ENCODE peak calls at places on chromosomes 11 and 22, in four cellular contexts. One of them, this sample, is unnamed.

GRCh38 chr22:21881841-21882753 is 14.7 kb upstream of the MAPK1 start:
- DNase-seq in MM.1S: no peak
- DNase-seq in CD8-positive, alpha-beta memory T cell: no peak
- DNase-seq in SW 1271: no peak
- DNase-seq in this sample: no peak

GRCh38 chr11:114348200-114349191 is 51.8 kb downstream of the C11orf71 start:
- DNase-seq in CD8-positive, alpha-beta memory T cell: peak; percentile 21
- DNase-seq in MM.1S: peak; percentile 26
- DNase-seq in SW 1271: peak; percentile 28
- DNase-seq in this sample: peak; percentile 27

GRCh38 chr11:134760957-134761356 is 348.9 kb upstream of the B3GAT1 start:
- DNase-seq in CD8-positive, alpha-beta memory T cell: no peak
- DNase-seq in MM.1S: no peak
- DNase-seq in SW 1271: no peak
- DNase-seq in this sample: no peak

GRCh38 chr11:72232260-72233055 is 7.9 kb downstream of the INPPL1 start:
- DNase-seq in SW 1271: no peak
- DNase-seq in MM.1S: no peak
- DNase-seq in CD8-positive, alpha-beta memory T cell: no peak
- DNase-seq in this sample: no peak

GRCh38 chr11:121372671-121373429 is 79.3 kb upstream of the SORL1 start:
- DNase-seq in SW 1271: no peak
- DNase-seq in CD8-positive, alpha-beta memory T cell: no peak
- DNase-seq in MM.1S: peak; percentile 62
- DNase-seq in this sample: no peak

GRCh38 chr11:45850446-45850845 is 3.2 kb downstream of the CRY2 start:
- DNase-seq in MM.1S: no peak
- DNase-seq in CD8-positive, alpha-beta memory T cell: no peak
- DNase-seq in SW 1271: no peak
- DNase-seq in this sample: no peak

GRCh38 chr22:50587407-50587806 is 4.8 kb upstream of the CHKB start:
- DNase-seq in MM.1S: no peak
- DNase-seq in CD8-positive, alpha-beta memory T cell: no peak
- DNase-seq in SW 1271: no peak
- DNase-seq in this sample: no peak

GRCh38 chr11:3860360-3860759 is 4.9 kb downstream of the STIM1 start:
- DNase-seq in SW 1271: no peak
- DNase-seq in MM.1S: no peak
- DNase-seq in CD8-positive, alpha-beta memory T cell: no peak
- DNase-seq in this sample: no peak

GRCh38 chr22:49861642-49862407 is 8.2 kb downstream of the ZBED4 start:
- DNase-seq in MM.1S: no peak
- DNase-seq in CD8-positive, alpha-beta memory T cell: no peak
- DNase-seq in SW 1271: no peak
- DNase-seq in this sample: no peak

GRCh38 chr11:112159098-112159761 is 4.7 kb downstream of the IL18 start:
- DNase-seq in SW 1271: no peak
- DNase-seq in MM.1S: no peak
- DNase-seq in CD8-positive, alpha-beta memory T cell: no peak
- DNase-seq in this sample: no peak

GRCh38 chr11:38990139-38990538 is 2392.1 kb upstream of the RAG2 start:
- DNase-seq in MM.1S: no peak
- DNase-seq in SW 1271: no peak
- DNase-seq in CD8-positive, alpha-beta memory T cell: no peak
- DNase-seq in this sample: no peak

GRCh38 chr22:25153961-25154685 is 45.5 kb upstream of the CRYBB3 start:
- DNase-seq in MM.1S: no peak
- DNase-seq in SW 1271: no peak
- DNase-seq in CD8-positive, alpha-beta memory T cell: no peak
- DNase-seq in this sample: peak; percentile 59

GRCh38 chr22:46672731-46673130 is 52.5 kb downstream of the GRAMD4 start:
- DNase-seq in SW 1271: no peak
- DNase-seq in MM.1S: no peak
- DNase-seq in CD8-positive, alpha-beta memory T cell: no peak
- DNase-seq in this sample: no peak

GRCh38 chr11:36793542-36793926 is 195.5 kb upstream of the RAG2 start:
- DNase-seq in SW 1271: no peak
- DNase-seq in MM.1S: no peak
- DNase-seq in CD8-positive, alpha-beta memory T cell: no peak
- DNase-seq in this sample: peak; percentile 4

GRCh38 chr11:68377389-68377795 is 65.0 kb downstream of the LRP5 start:
- DNase-seq in MM.1S: no peak
- DNase-seq in SW 1271: no peak
- DNase-seq in CD8-positive, alpha-beta memory T cell: no peak
- DNase-seq in this sample: no peak

GRCh38 chr11:94450061-94450460 is 43.6 kb downstream of the MRE11 start:
- DNase-seq in SW 1271: no peak
- DNase-seq in MM.1S: no peak
- DNase-seq in CD8-positive, alpha-beta memory T cell: no peak
- DNase-seq in this sample: no peak

GRCh38 chr11:120344302-120345004 is 8.2 kb downstream of the ARHGEF12 start:
- DNase-seq in MM.1S: peak; percentile 95
- DNase-seq in CD8-positive, alpha-beta memory T cell: peak; percentile 76
- DNase-seq in SW 1271: peak; percentile 60
- DNase-seq in this sample: peak; percentile 67

GRCh38 chr11:77320351-77320750 is 18.9 kb upstream of the GDPD4 start:
- DNase-seq in SW 1271: no peak
- DNase-seq in CD8-positive, alpha-beta memory T cell: no peak
- DNase-seq in MM.1S: no peak
- DNase-seq in this sample: no peak

GRCh38 chr11:27524155-27524554 is 17.6 kb upstream of the LIN7C start:
- DNase-seq in MM.1S: no peak
- DNase-seq in SW 1271: peak; percentile 31
- DNase-seq in CD8-positive, alpha-beta memory T cell: no peak
- DNase-seq in this sample: peak; percentile 41

GRCh38 chr11:110908401-110909106 is 196.3 kb upstream of the ARHGAP20 start:
- DNase-seq in MM.1S: no peak
- DNase-seq in CD8-positive, alpha-beta memory T cell: no peak
- DNase-seq in SW 1271: no peak
- DNase-seq in this sample: no peak

GRCh38 chr11:8230178-8230859 is 33.4 kb downstream of the LMO1 start:
- DNase-seq in MM.1S: no peak
- DNase-seq in CD8-positive, alpha-beta memory T cell: no peak
- DNase-seq in SW 1271: no peak
- DNase-seq in this sample: no peak

GRCh38 chr11:117197516-117198456 is 1.4 kb upstream of the TAGLN start:
- DNase-seq in CD8-positive, alpha-beta memory T cell: no peak
- DNase-seq in SW 1271: no peak
- DNase-seq in MM.1S: no peak
- DNase-seq in this sample: no peak

GRCh38 chr11:69443138-69443967 is 38.1 kb upstream of the LINC01488 start:
- DNase-seq in MM.1S: peak; percentile 88
- DNase-seq in CD8-positive, alpha-beta memory T cell: peak; percentile 50
- DNase-seq in SW 1271: no peak
- DNase-seq in this sample: peak; percentile 96

GRCh38 chr11:7871056-7871455 is 60.0 kb downstream of the OR10A6 start:
- DNase-seq in CD8-positive, alpha-beta memory T cell: no peak
- DNase-seq in MM.1S: no peak
- DNase-seq in SW 1271: no peak
- DNase-seq in this sample: no peak

GRCh38 chr22:40178417-40179409 is 988 bp downstream of the TNRC6B start:
- DNase-seq in CD8-positive, alpha-beta memory T cell: no peak
- DNase-seq in MM.1S: peak; percentile 62
- DNase-seq in SW 1271: peak; percentile 20
- DNase-seq in this sample: peak; percentile 52